ENCODE peak calls at places on chromosomes 6 and 20, in eight cellular contexts. W is non-pigmented ciliary epithelial cell; Q is H9; N is anterior cingulate cortex; P is activated T-helper 2 cell treated with anti-CD3 and anti-CD28 coated beads, Interferon-gamma antibody, Interleukin-2, Interleukin-4, amounts not matched to agents 10 μg/mL and 5 μg/mL and 100 μg/mL, durations not matched to agents 14 hours and 24 hours and 36 hours; S is IMR-90; A is cardiac fibroblast; I is NCI-H524. M is an unnamed sample.

GRCh38 chr6:38319259-38320255 is 320.2 kb downstream of the BTBD9 start:
- DNase-seq in N (no peak), I (no peak), P (no peak), A (no peak), S (peak), Q (peak), W (no peak), M (no peak)

GRCh38 chr20:52167232-52167840 is 24.2 kb downstream of the ZFP64 start:
- DNase-seq in Q (no peak), N (no peak), A (no peak), P (no peak), I (no peak), S (no peak), W (no peak), M (no peak)

GRCh38 chr6:126947070-126947469 is 171.4 kb upstream of the RSPO3 start:
- DNase-seq in I (no peak), S (peak), A (no peak), W (no peak), P (no peak), Q (no peak), N (no peak), M (peak)

GRCh38 chr6:34027939-34028441 is 117.9 kb downstream of the GRM4 start:
- DNase-seq in S (no peak), A (no peak), N (no peak), W (no peak), P (no peak), Q (no peak), I (no peak), M (no peak)

GRCh38 chr6:39200498-39201020 is 28.7 kb downstream of the KCNK5 start:
- DNase-seq in S (no peak), A (no peak), I (no peak), N (no peak), P (no peak), W (no peak), Q (no peak), M (no peak)

GRCh38 chr6:159836294-159837140 is 36.4 kb downstream of the PNLDC1 start:
- DNase-seq in P (no peak), Q (no peak), W (no peak), I (no peak), N (no peak), A (peak), S (peak), M (no peak)

GRCh38 chr20:43726811-43727338 is at the start of gene GTSF1L:
- DNase-seq in W (no peak), P (no peak), Q (no peak), N (no peak), S (peak), I (no peak), A (peak), M (peak)

GRCh38 chr6:30743099-30744053 is 889 bp upstream of the FLOT1 start:
- DNase-seq in N (no peak), Q (no peak), P (peak), I (no peak), W (no peak), S (peak), A (peak), M (no peak)

GRCh38 chr6:36838896-36839818 is at the start of gene CPNE5:
- DNase-seq in I (no peak), W (no peak), P (no peak), A (no peak), Q (no peak), N (peak), S (no peak), M (no peak)

GRCh38 chr20:51500936-51501335 is 41.6 kb downstream of the NFATC2 start:
- DNase-seq in A (no peak), W (no peak), N (no peak), Q (no peak), I (no peak), S (no peak), P (no peak), M (no peak)

M was measured in HCEC 1CT.